ENCODE peak calls at places on chromosomes 1 and 21, in five cellular contexts. E, O, R, I and X are unnamed samples.
A peak's percentile ranks its signal among the peaks of the same experiment; 100 is the strongest.

GRCh38 chr1:5770981-5771765 is 221.1 kb downstream of the NPHP4 start:
- DNase-seq in R (no peak), E (peak; percentile 70), O (peak; percentile 2), I (peak; percentile 13), X (no peak)

GRCh38 chr1:15836772-15837669 is 10.5 kb upstream of the SPEN start:
- DNase-seq in O (no peak), E (no peak), R (no peak), I (peak; percentile 51), X (no peak)

GRCh38 chr1:30657131-30658013 is 66.0 kb downstream of the MATN1 start:
- DNase-seq in O (no peak), I (no peak), R (peak; percentile 59), E (no peak), X (peak; percentile 50)

GRCh38 chr1:116663821-116664220 is 3.7 kb downstream of the IGSF3 start:
- DNase-seq in O (no peak), I (no peak), E (no peak), R (no peak), X (no peak)

GRCh38 chr1:25779894-25780293 is 20.1 kb upstream of the SELENON start:
- DNase-seq in O (no peak), R (no peak), E (no peak), I (no peak), X (no peak)

GRCh38 chr1:58941471-58942289 is 157.8 kb upstream of the JUN start:
- DNase-seq in O (no peak), I (peak; percentile 53), R (no peak), E (no peak), X (no peak)

GRCh38 chr21:37237764-37238163 is 29.4 kb downstream of the VPS26C start:
- DNase-seq in I (no peak), O (no peak), E (no peak), R (no peak), X (no peak)

GRCh38 chr1:115781343-115781742 is 12.8 kb upstream of the CASQ2 start:
- DNase-seq in R (peak; percentile 26), I (no peak), E (no peak), O (peak; percentile 58), X (peak; percentile 98)

GRCh38 chr1:40382110-40382464 is 8.6 kb downstream of the SMAP2 start:
- DNase-seq in I (no peak), R (peak; percentile 45), O (no peak), E (no peak), X (no peak)

GRCh38 chr1:34330061-34330460 is 153.4 kb downstream of the C1orf94 start:
- DNase-seq in E (no peak), O (no peak), I (no peak), R (no peak), X (no peak)

GRCh38 chr1:61089338-61089737 is 7.0 kb downstream of the NFIA start:
- DNase-seq in R (peak; percentile 39), E (no peak), I (no peak), O (no peak), X (no peak)

GRCh38 chr21:39452207-39452964 is 616 bp downstream of the SH3BGR start:
- DNase-seq in O (peak; percentile 17), R (no peak), I (no peak), E (no peak), X (peak; percentile 47)

GRCh38 chr1:232459826-232460225 is 170.1 kb downstream of the SIPA1L2 start:
- DNase-seq in I (no peak), R (no peak), E (no peak), O (no peak), X (no peak)

GRCh38 chr1:25208127-25208526 is 24.2 kb downstream of the SYF2 start:
- DNase-seq in E (no peak), O (no peak), R (no peak), I (no peak), X (no peak)

DNA sequence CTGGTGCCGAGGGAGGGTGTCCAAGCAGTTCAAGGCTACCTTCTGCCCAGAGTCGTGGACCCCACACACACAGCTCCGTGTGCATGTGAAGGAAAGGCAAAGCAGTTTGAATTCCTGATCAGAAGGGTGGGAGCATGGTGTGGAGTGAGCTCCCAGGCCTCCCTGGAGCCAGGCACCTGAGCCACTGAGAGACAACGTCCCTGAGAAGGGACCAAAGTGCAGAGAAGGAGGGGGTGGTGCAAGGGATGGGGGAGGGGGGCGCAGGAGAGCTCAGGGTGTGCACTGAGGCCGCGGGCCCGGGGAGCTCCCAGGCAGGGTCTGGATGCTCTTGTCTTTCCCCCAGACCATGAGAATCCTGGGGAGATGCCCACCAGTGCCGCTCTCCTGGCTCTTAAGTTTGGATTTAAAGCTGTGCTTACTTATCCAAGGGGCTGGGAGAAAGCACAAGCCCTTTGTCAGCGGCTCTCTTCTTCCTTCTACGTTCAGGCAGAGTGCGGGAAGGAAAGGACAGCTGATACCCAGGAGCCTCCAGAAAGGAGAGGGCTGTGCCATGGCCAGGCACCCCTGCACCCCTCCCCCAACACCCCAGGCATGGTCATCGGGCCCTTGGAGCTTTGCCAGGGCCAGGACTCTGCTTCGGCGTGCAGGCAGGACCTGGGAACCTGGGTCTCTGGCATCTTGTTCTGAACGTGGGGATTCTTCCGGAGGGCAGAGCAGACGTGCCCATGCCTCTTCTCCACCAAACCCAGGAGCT is 24.1 kb downstream of the ACTA1 start:
- DNase-seq in O (no peak), R (no peak), E (no peak), I (no peak), X (no peak)
- H3K4me3 ChIP-seq in O (no peak overlapping the region), R (no peak overlapping the region), E (no peak overlapping the region), I (no peak overlapping the region), X (no peak overlapping the region)

DNA sequence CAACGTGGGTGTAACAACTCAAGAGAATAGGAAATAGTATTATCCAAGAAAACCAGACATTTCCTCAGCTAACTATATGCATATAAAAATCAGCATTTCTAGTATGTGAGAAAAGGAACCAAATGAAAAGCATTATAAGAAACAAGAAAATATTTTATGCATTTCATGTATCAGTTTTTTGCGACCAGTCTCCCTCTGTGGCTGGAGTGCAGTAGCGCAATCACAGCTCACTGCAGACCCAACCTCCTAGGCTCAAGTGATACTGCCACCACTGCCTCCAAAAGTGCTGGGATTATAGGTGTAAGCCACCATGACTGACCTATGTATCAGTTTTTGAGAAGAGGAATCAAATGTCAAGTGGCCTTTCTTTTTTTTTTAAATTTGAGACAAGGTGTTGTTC is 31.0 kb downstream of the SLC16A1 start:
- DNase-seq in E (no peak), O (no peak), I (no peak), R (no peak), X (no peak)
- TF ChIP-seq CTCF in E (peak; percentile 21), O (peak; percentile 42), I (no peak), R (peak; percentile 36), X (no peak)

GRCh38 chr1:37517569-37517968 is 3.0 kb upstream of the MEAF6 start:
- DNase-seq in I (no peak), R (no peak), E (no peak), O (no peak), X (no peak)

GRCh38 chr1:37515185-37516034 is 844 bp upstream of the MEAF6 start:
- DNase-seq in R (no peak), E (no peak), I (no peak), O (no peak), X (no peak)

GRCh38 chr1:37513795-37514349 is 694 bp downstream of the MEAF6 start:
- DNase-seq in R (peak; percentile 32), I (peak; percentile 47), E (peak; percentile 17), O (peak; percentile 16), X (peak; percentile 46)

GRCh38 chr1:37514350-37515184 is at the start of gene MEAF6:
- DNase-seq in O (peak; percentile 84), R (peak; percentile 88), E (peak; percentile 88), I (peak; percentile 83), X (peak; percentile 65)

GRCh38 chr1:37519613-37520012 is 5.0 kb upstream of the MEAF6 start:
- DNase-seq in R (no peak), I (no peak), O (no peak), E (no peak), X (no peak)
- H3K4me3 ChIP-seq in R (no peak overlapping the region), I (no peak overlapping the region), O (no peak overlapping the region), E (no peak overlapping the region), X (no peak overlapping the region)

GRCh38 chr1:62516600-62516999 is 79.8 kb downstream of the USP1 start:
- DNase-seq in E (no peak), O (no peak), I (no peak), R (no peak), X (no peak)
- TF ChIP-seq CTCF in E (no peak), O (no peak), I (no peak), R (no peak), X (no peak)

GRCh38 chr1:42768172-42768571 is 1.1 kb downstream of the C1orf50 start:
- DNase-seq in E (no peak), O (no peak), R (no peak), I (no peak), X (no peak)
- H3K4me3 ChIP-seq in E (peak overlapping the region; percentile 83), O (peak overlapping the region; percentile 97), R (peak overlapping the region; percentile 89), I (no peak overlapping the region), X (peak overlapping the region; percentile 89)

GRCh38 chr1:202014060-202014459 is 3.7 kb downstream of the ELF3 start:
- DNase-seq in R (no peak), O (no peak), E (no peak), I (no peak), X (no peak)
- TF ChIP-seq CTCF in R (no peak), O (no peak), E (no peak), I (no peak), X (no peak)

DNA sequence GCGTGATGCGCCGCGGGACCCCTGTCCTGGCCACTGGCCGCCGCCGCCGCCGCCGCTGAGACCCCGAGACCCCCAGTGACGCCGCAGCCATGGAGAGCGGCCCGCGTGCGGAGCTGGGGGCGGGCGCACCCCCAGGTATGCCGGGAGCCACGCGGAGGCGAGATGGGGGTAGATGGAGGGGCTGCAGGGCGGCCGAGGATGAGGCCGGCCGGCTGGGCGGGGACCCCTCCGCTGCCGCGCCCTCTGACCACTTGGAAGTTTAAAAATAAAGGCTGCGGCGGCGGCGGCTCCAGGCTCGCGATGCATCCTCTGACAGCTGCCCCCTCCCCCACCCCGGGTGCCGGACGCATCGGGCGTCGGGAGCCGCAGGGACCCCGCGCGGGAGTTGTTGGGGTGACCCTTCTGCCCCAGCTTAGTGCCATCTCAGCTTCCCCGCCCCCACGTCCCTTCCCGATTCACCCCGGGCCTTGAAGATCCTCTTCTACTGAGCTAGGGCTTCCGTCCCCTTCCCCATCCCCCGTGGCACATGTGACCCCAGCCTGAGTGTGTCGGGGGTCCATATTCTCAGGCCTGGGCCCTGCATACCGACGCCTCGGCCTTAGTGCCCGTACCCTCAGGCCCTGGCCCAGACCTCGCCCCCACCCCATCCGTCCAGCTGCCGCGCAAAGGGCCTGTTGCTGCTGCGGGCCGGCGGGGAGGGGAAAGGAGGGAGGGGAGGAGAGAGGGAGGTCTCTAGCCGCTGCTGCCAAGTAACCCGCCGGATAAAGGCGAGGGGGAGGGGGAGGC is 562 bp downstream of the MAP7D1 start:
- DNase-seq in E (peak; percentile 72), O (peak; percentile 59), R (peak; percentile 35), I (peak; percentile 65), X (no peak)
- H3K4me3 ChIP-seq in E (peak overlapping the region; percentile 100), O (peak overlapping the region; percentile 96), R (peak overlapping the region; percentile 93), I (peak overlapping the region; percentile 90), X (peak overlapping the region; percentile 82)